ENCODE peak calls at places on chromosomes 3 and 15, in four cellular contexts. F, U, S and E are unnamed samples.

GRCh38 chr3:160755776-160756304 is at the start of gene PPM1L:
- DNase-seq in U (peak), S (peak), F (peak), E (peak)

GRCh38 chr3:195877136-195877715 is 31.1 kb downstream of the TNK2 start:
- DNase-seq in F (no peak), S (no peak), U (no peak), E (no peak)

GRCh38 chr3:117355566-117355965 is 646.0 kb downstream of the TUSC7 start:
- DNase-seq in S (no peak), U (peak), F (peak), E (no peak)

GRCh38 chr3:196517142-196517808 is 2.1 kb upstream of the SMCO1 start:
- DNase-seq in F (no peak), U (no peak), S (no peak), E (no peak)

GRCh38 chr3:100001083-100001482 is 113.2 kb downstream of the FILIP1L start:
- DNase-seq in U (no peak), F (no peak), S (no peak), E (no peak)

GRCh38 chr3:174094671-174095070 is 697.1 kb downstream of the NLGN1 start:
- DNase-seq in U (no peak), S (no peak), F (no peak), E (no peak)

GRCh38 chr3:52423214-52423613 is 21.7 kb downstream of the SEMA3G start:
- DNase-seq in U (no peak), S (peak), F (no peak), E (no peak)

GRCh38 chr3:82133070-82133606 is 371.7 kb upstream of the GBE1 start:
- DNase-seq in S (no peak), F (peak), U (peak), E (peak)

GRCh38 chr15:76108021-76108723 is 48.4 kb downstream of the TMEM266 start:
- DNase-seq in S (no peak), U (no peak), F (no peak), E (no peak)

GRCh38 chr3:31918179-31919165 is 62.6 kb downstream of the OSBPL10 start:
- DNase-seq in U (peak), S (no peak), F (no peak), E (no peak)

GRCh38 chr15:58232273-58233065 is 94.3 kb downstream of the AQP9 start:
- DNase-seq in F (no peak), U (no peak), S (no peak), E (peak)

GRCh38 chr15:100493213-100493612 is 35.5 kb downstream of the CERS3 start:
- DNase-seq in U (no peak), F (no peak), S (no peak), E (no peak)

GRCh38 chr3:99651561-99651960 is 13.2 kb downstream of the COL8A1 start:
- DNase-seq in S (no peak), F (no peak), U (peak), E (no peak)

GRCh38 chr15:90248760-90249122 is 615 bp upstream of the TTLL13 start:
- DNase-seq in S (no peak), F (no peak), U (no peak), E (no peak)

GRCh38 chr15:90249123-90249863 is at the start of gene TTLL13:
- DNase-seq in F (peak), S (peak), U (peak), E (peak)
- H3K4me3 ChIP-seq in F (peak), S (peak), U (peak), E (peak)

DNA sequence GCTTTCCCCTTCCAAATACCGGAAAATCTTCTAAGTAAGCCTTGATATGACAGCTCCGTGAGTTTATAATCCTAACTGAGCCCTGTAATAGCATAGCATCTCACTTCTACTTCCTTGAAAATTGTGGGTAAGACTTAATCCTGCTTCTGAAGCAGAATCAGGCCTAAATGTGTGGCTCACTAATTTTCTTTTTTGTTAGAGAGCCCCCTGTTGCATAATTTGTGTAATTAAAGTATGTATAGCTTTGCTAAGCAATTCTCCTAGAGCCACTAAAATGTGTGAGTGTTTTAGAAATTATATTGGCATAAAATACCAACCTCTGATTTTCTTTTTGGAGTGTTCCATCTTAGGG is 304.4 kb downstream of the FGF12 start:
- DNase-seq in S (no peak), F (peak), U (peak), E (no peak)
- TF ChIP-seq CTCF in S (peak), F (peak), U (peak), E (no peak)

DNA sequence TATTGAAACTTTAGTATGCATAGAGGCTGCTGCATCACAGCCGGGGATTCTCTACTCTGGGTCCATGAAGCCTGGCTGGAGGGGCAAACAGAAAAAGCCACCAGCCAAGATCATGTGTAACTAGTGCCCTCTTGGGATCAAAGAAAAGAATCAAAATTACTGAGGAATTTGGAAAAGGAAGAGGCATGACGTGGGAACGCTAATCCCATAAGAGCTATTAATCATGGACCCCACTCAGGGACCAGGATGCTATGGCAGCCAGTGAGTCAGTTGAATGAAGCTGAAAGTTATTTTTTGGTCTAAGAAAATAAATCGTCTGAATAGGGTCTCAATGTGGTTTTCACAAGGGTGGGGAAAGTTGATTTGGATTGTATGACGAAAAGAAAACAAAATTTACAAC is 1165.1 kb downstream of the ROBO2 start:
- DNase-seq in U (peak), F (no peak), S (no peak), E (no peak)
- H3K4me3 ChIP-seq in U (no peak), F (no peak), S (no peak), E (no peak)

DNA sequence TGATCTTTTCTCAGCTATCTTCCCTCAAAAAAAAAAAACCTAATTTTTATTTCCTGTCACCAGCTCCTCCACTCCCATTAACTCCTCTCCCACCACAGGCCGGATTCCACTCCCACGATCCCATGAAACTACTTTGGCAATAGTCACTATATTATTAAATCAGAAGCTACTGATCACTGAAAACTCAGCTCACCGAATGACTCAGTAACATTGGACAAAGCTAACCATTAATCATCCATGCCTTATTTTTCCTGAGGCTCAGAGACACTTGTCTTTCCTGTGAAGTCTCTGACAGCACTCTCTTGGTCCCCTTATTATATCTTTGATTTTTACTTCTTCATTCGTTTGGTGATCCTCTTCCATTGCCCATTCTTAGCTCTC is 260.2 kb downstream of the CGGBP1 start:
- DNase-seq in S (no peak), F (no peak), U (peak), E (peak)
- TF ChIP-seq CTCF in S (no peak), F (no peak), U (no peak), E (no peak)

DNA sequence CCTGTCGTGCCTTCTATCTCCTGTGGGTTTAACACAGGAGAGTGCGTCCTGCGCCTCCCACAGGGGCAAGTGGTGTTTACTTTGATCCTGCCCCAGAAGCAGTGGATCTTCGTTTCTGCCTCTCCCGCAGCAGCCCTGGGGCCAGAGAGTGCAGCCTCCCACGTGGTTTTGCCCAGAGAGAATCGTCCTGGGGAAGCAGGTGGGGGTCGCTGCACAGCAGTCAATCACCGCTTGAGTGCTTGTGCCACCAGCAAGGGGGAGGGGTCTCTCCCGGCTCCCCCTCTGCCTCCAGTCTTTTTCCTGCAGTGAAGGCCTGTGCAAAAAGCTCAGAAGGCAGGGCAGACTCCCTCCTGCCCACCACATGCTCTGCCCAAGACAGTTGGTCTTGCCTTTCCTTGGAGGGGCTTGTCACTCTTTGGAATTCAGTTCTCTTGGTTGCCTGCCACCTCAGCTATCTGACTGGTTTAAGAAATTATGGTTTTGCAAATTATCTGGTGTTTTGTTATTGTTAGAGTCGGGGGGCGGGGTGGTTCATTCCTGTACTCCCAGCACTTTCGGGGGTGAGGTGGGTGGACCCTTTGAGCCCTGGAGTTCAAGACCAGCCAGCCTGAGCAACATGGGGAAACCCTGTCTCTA is 26.9 kb downstream of the STOML1 start:
- DNase-seq in S (peak), U (no peak), F (no peak), E (no peak)
- H3K4me3 ChIP-seq in S (no peak), U (no peak), F (no peak), E (no peak)

DNA sequence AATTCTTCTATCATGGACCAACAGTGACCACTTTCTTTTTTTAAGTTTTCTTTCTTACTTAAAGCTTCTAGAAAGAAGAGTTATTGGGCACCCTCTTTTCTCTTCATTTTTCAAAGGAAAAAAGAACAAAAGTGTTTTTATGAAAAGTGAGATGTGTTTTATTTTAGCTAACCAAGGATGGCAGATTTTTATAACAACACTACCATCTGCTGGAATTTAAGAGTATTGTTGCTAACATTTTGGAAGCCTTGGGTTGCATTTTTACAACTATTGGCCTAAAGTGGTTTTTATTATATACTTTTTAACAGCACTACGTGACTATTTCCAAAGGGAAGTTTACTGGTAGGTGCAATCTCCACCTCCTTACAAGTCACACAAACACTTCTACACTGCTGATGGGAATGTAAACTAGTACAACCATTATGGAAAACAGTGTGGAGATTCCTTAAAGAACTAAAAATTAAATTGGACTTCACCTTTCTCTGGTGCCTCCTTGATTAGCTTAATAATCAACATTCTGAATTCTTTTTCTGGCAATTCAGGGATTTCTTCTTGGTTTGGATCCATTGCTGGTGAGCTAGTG is 237.7 kb upstream of the AGTR1 start:
- DNase-seq in F (peak), S (no peak), U (peak), E (no peak)
- TF ChIP-seq CTCF in F (peak), S (peak), U (peak), E (peak)

GRCh38 chr3:13013595-13013993 is 59.6 kb downstream of the IQSEC1 start:
- DNase-seq in U (no peak), F (no peak), S (no peak), E (no peak)

GRCh38 chr3:13011369-13012227 is 61.6 kb downstream of the IQSEC1 start:
- DNase-seq in S (no peak), U (no peak), F (peak), E (no peak)

GRCh38 chr3:13013151-13013561 is 60.1 kb downstream of the IQSEC1 start:
- DNase-seq in S (no peak), U (no peak), F (no peak), E (no peak)

GRCh38 chr3:13010770-13011169 is 62.5 kb downstream of the IQSEC1 start:
- DNase-seq in F (no peak), U (no peak), S (no peak), E (no peak)

GRCh38 chr3:13012228-13012691 is 61.0 kb downstream of the IQSEC1 start:
- DNase-seq in U (peak), F (peak), S (no peak), E (no peak)
- H3K4me3 ChIP-seq in U (no peak), F (no peak), S (no peak), E (no peak)

DNA sequence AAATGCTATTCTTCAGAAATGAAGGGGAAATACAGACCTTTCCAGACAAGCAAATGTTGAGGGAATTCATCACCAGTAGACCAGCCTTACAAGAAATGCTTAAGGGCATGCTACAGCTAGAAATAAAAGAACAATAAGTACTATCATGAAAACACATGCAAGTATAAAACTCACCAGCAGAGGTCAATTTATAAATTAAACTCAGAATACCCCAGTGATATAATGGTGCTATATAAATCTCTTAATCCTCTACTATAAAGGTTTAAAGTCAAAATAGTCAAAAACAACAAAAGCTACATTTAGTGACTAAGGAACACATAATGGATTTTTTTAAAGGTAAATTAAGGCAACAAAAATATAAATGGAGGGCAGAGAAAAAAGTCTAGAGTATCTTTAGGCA is 142.5 kb downstream of the CPNE4 start:
- DNase-seq in U (no peak), S (no peak), F (no peak), E (no peak)
- TF ChIP-seq CTCF in U (no peak), S (no peak), F (no peak), E (peak)